ENCODE peak calls at places on chromosomes 2 and 18, in eight cellular contexts. L, M, J, K, S, T, U and Z are unnamed samples. For H3K4me1, the result is how much of the 10 kb centered on the place peaks cover.

GRCh38 chr2:135948642-135949355 is 36.6 kb downstream of the DARS1 start:
- DNase-seq in L (peak), M (peak), J (peak), K (no peak), S (no peak), T (no peak), U (no peak), Z (no peak)

GRCh38 chr2:26970928-26971627 is 641 bp downstream of the MAPRE3 start:
- DNase-seq in L (peak), M (peak), J (no peak), K (peak), S (no peak), T (peak), U (peak), Z (no peak)

GRCh38 chr2:229408356-229408755 is 137.3 kb upstream of the PID1 start:
- DNase-seq in L (peak), M (peak), J (peak), K (no peak), S (peak), T (peak), U (peak), Z (peak)

GRCh38 chr2:73235315-73236028 is 1.4 kb downstream of the CCT7 start:
- DNase-seq in L (no peak), M (no peak), J (no peak), K (no peak), S (no peak), T (no peak), U (no peak), Z (no peak)

GRCh38 chr2:68336192-68336591 is 16.4 kb upstream of the CNRIP1 start:
- DNase-seq in L (peak), M (peak), J (peak), K (no peak), S (no peak), T (no peak), U (no peak), Z (no peak)

GRCh38 chr2:86297382-86298147 is 39.9 kb downstream of the REEP1 start:
- DNase-seq in L (no peak), M (no peak), J (no peak), K (no peak), S (no peak), T (no peak), U (no peak), Z (no peak)

GRCh38 chr2:128504242-128505149 is 185.8 kb upstream of the HS6ST1 start:
- DNase-seq in L (no peak), M (no peak), J (no peak), K (no peak), S (peak), T (no peak), U (no peak), Z (peak)

GRCh38 chr2:20185176-20186022 is 39.5 kb downstream of the SDC1 start:
- DNase-seq in L (peak), M (peak), J (no peak), K (no peak), S (no peak), T (no peak), U (no peak), Z (no peak)

GRCh38 chr2:238151628-238152235 is 7.0 kb upstream of the ERFE start:
- DNase-seq in L (no peak), M (no peak), J (no peak), K (no peak), S (no peak), T (no peak), U (no peak), Z (no peak)

GRCh38 chr18:58431215-58431614 is 197.7 kb downstream of the ALPK2 start:
- DNase-seq in L (no peak), M (no peak), J (no peak), K (no peak), S (no peak), T (no peak), U (no peak), Z (no peak)

GRCh38 chr2:8534729-8535397 is 147.0 kb upstream of the ID2 start:
- DNase-seq in L (peak), M (peak), J (no peak), K (peak), S (peak), T (peak), U (peak), Z (peak)

GRCh38 chr2:32902986-32903385 is 43.8 kb upstream of the LTBP1 start:
- DNase-seq in L (no peak), M (no peak), J (no peak), K (no peak), S (no peak), T (no peak), U (no peak), Z (no peak)

GRCh38 chr2:56448999-56449431 is 265.2 kb downstream of the CCDC85A start:
- DNase-seq in L (peak), M (no peak), J (no peak), K (no peak), S (peak), T (peak), U (no peak), Z (peak)

GRCh38 chr2:64259301-64259700 is 115.1 kb upstream of the PELI1 start:
- DNase-seq in L (no peak), M (no peak), J (no peak), K (peak), S (no peak), T (no peak), U (no peak), Z (no peak)

GRCh38 chr2:65130440-65131175 is 702 bp upstream of the RAB1A start:
- DNase-seq in L (no peak), M (no peak), J (no peak), K (no peak), S (no peak), T (peak), U (no peak), Z (no peak)

GRCh38 chr2:37472959-37473358 is 128.5 kb downstream of the QPCT start:
- DNase-seq in L (peak), M (peak), J (no peak), K (no peak), S (no peak), T (peak), U (no peak), Z (no peak)

GRCh38 chr2:234823877-234824376 is 127.9 kb upstream of the SH3BP4 start:
- DNase-seq in L (peak), M (peak), J (no peak), K (peak), S (no peak), T (no peak), U (peak), Z (no peak)

GRCh38 chr2:161905389-161906046 is 168.5 kb downstream of the DPP4 start:
- DNase-seq in L (peak), M (no peak), J (no peak), K (no peak), S (no peak), T (no peak), U (no peak), Z (no peak)

GRCh38 chr18:69982417-69982816 is 34.7 kb upstream of the CD226 start:
- DNase-seq in L (no peak), M (no peak), J (no peak), K (no peak), S (no peak), T (no peak), U (no peak), Z (no peak)

GRCh38 chr2:71498261-71498701 is 44.9 kb downstream of the DYSF start:
- DNase-seq in L (peak), M (peak), J (peak), K (no peak), S (no peak), T (no peak), U (no peak), Z (no peak)

GRCh38 chr2:8893474-8893873 is 56.1 kb upstream of the KIDINS220 start:
- DNase-seq in L (no peak), M (no peak), J (no peak), K (no peak), S (no peak), T (no peak), U (no peak), Z (no peak)

GRCh38 chr2:152336854-152337510 is 2.0 kb downstream of the FMNL2 start:
- DNase-seq in L (peak), M (peak), J (no peak), K (no peak), S (peak), T (peak), U (peak), Z (peak)
- H3K4me1 ChIP-seq in L (under half), M (under half), J (under half), K (under half), S (under half), T (under half), U (under half), Z (under half)

DNA sequence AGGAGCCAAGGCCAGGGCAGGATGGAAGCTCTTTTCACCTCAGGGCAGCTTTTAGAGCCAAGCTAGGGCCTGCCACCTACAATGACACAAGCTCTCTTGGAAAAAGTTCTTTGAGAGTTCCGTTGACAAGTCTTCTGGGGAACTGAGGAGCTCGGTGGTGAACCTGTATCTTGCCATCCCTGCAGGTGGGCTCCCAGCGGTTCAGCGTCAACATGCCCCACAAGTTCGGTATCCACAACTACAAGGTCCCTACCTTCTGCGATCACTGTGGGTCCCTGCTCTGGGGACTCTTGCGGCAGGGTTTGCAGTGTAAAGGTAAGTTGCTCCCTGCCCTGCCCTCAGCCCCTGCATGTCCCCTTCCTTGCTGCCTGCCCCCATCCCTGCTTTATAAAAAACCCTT is 312.8 kb upstream of the EPAS1 start:
- DNase-seq in L (no peak), M (no peak), J (no peak), K (no peak), S (no peak), T (no peak), U (no peak), Z (no peak)
- TF ChIP-seq CTCF in L (no peak), M (no peak), J (no peak), K (no peak), S (no peak), T (no peak), U (no peak), Z (no peak)

DNA sequence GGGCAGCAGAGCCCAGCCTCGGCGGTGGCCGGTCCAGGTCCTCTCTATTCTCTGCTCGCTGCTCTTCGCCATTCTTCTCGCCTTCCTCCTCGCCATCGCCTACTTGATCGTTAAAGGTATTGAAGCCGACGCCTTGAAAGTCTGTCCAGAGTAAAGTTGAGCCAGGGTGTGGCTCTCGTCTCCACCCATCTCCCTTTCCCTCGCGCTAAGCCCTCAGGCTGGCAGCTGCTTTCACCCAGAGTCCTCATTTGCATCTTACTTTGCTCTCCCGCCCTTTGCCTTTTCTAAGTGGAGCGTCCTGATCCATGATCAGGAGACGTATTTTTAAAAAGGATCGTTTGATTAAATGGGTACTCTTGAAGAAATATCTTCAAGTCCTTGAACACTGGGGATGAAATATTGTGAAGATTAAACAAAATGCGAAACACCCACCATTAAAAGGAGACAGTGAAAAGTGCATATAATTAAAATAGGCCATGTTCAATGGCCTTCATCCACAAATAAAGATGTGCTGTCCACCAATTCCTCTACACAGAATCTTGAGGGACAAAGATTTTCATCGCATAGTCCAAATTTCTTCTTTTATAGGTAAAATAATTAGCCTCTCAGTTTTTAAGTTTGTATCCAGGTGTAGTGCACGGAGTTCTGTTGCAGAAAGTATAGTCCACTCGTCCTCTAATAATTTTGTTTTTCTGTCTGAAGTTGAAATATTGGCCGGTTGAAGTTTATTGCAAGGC is 657 bp downstream of the ARL6IP6 start:
- DNase-seq in L (peak), M (no peak), J (peak), K (no peak), S (peak), T (peak), U (peak), Z (peak)
- H3K4me1 ChIP-seq in L (under half), M (under half), J (under half), K (under half), S (under half), T (under half), U (under half), Z (half or more)

GRCh38 chr2:127128508-127128907 is 21.6 kb upstream of the BIN1 start:
- DNase-seq in L (no peak), M (no peak), J (peak), K (no peak), S (peak), T (peak), U (peak), Z (peak)

GRCh38 chr2:127133793-127134192 is 26.8 kb upstream of the BIN1 start:
- DNase-seq in L (no peak), M (no peak), J (no peak), K (no peak), S (no peak), T (no peak), U (no peak), Z (no peak)

GRCh38 chr2:127125821-127126220 is 18.9 kb upstream of the BIN1 start:
- DNase-seq in L (no peak), M (no peak), J (no peak), K (no peak), S (no peak), T (no peak), U (no peak), Z (no peak)

GRCh38 chr2:127134235-127134634 is 27.3 kb upstream of the BIN1 start:
- DNase-seq in L (no peak), M (no peak), J (no peak), K (no peak), S (no peak), T (no peak), U (no peak), Z (no peak)

GRCh38 chr2:127130421-127130820 is 23.5 kb upstream of the BIN1 start:
- DNase-seq in L (no peak), M (no peak), J (no peak), K (no peak), S (no peak), T (no peak), U (no peak), Z (no peak)
- TF ChIP-seq CTCF in L (no peak), M (peak), J (no peak), K (no peak), S (no peak), T (no peak), U (no peak), Z (no peak)

DNA sequence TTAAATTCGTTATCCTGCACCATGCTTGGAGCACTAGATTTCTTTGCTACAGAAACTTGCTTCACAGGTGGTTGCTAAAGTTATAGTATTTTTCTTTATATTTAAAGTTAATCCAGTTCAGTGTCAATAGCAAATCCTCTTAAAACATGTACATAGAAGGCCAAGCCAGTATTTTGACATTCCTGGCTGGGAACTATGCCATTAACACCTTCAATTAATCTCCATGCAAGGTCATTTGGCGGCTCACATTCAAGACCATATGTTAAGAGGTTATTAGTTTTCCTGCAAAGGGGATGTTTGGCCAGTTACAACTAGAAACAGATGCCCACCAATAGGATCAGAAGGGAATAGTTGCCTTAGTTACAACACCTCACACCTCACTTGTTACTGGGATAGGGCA is 261.3 kb upstream of the MEIS1 start:
- DNase-seq in L (no peak), M (no peak), J (no peak), K (no peak), S (no peak), T (no peak), U (no peak), Z (no peak)
- H3K4me1 ChIP-seq in L (under half), M (under half), J (under half), K (under half), S (under half), T (under half), U (under half), Z (under half)

DNA sequence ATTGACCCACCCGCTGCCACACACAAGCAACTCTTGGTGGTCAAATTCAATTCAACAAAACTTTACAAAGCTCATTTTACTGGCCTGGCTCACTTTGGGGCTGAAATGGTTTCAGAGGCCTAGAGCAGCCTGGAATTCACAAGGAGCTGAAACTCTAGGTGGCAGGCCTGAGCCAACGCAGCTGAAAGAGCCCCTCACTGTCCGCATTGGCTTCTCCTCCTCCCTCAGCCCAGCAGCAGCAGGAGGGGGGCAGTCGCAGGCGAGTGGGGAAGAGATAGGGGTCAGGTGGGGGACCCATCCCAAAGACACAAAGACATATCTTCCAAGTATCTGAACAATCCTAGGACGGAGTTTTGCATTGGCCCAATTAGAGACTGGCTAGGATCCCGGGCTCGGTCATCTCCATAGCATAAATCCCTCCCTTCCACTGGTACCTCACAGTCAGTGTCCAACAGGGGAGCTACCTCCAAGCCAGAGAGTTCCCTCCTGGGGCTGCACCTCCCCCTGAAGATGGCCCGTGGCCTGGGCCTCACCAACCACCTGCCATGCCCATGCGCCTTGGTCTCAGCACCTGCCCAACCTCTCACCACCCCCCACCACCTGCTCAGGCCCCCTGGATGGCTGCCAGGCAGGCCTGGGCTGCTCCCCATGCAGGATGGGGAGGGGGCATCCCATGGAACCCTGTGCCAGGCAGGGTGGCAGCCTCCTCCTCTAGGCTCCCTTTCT is 113.4 kb downstream of the ZBTB7C start:
- DNase-seq in L (no peak), M (no peak), J (no peak), K (no peak), S (no peak), T (no peak), U (no peak), Z (no peak)
- TF ChIP-seq CTCF in L (peak), M (no peak), J (peak), K (peak), S (no peak), T (no peak), U (no peak), Z (no peak)

DNA sequence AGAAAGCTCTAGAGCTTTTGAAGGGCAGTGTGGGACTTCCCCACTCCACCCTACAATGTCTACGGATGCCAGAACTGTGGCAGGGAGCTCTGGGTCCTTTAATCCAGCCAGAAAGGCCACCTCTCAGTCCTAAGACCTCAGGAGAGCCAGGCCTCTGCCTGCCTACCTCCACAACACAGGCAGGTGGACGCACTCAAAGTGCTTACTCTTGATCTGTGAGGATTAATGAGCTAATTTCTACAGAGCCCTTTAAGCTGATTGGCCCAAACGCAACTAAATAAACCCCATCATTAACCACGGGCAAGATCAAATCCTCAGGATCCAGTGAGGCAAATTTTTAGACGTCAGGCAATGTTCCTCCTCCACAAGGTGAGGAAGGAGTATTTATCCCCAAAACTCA is 8.1 kb downstream of the STK39 start:
- DNase-seq in L (no peak), M (no peak), J (no peak), K (no peak), S (no peak), T (no peak), U (no peak), Z (no peak)
- H3K4me1 ChIP-seq in L (under half), M (under half), J (under half), K (under half), S (under half), T (under half), U (under half), Z (half or more)